ENCODE peak calls at places on chromosomes 1 and 21, in five cellular contexts. U is lower lobe of right lung; W is amniotic stem cell; P is activated CD4-positive, alpha-beta T cell treated with anti-CD3 and anti-CD28 coated beads, Interleukin-2, amount 10 ng/mL, durations not matched to agents 24 days and 14 days; S is renal cortical epithelial cell. X is an unnamed sample.

GRCh38 chr1:77545970-77546369 is 136.5 kb downstream of the ZZZ3 start:
- DNase-seq in U (no peak), W (no peak), P (no peak), S (no peak), X (no peak)

GRCh38 chr1:2279210-2279639 is 51.1 kb downstream of the SKI start:
- DNase-seq in U (peak; percentile 76), W (peak; percentile 12), P (no peak), S (peak; percentile 58), X (no peak)

GRCh38 chr1:12561121-12561520 is 56.9 kb downstream of the DHRS3 start:
- DNase-seq in U (no peak), W (no peak), P (no peak), S (no peak), X (no peak)

GRCh38 chr1:32684167-32684811 is 18.3 kb downstream of the SYNC start:
- DNase-seq in U (no peak), W (no peak), P (no peak), S (no peak), X (no peak)

GRCh38 chr1:28893403-28894102 is 20.8 kb upstream of the EPB41 start:
- DNase-seq in U (no peak), W (no peak), P (peak; percentile 71), S (peak; percentile 8), X (peak; percentile 21)

GRCh38 chr1:54823670-54824069 is 22.5 kb upstream of the TTC22 start:
- DNase-seq in U (no peak), W (no peak), P (no peak), S (no peak), X (no peak)

GRCh38 chr1:170239445-170239844 is 93.7 kb downstream of the NTMT2 start:
- DNase-seq in U (no peak), W (no peak), P (no peak), S (no peak), X (no peak)

GRCh38 chr21:33682992-33683627 is 40.8 kb downstream of the ITSN1 start:
- DNase-seq in U (no peak), W (peak; percentile 28), P (no peak), S (peak; percentile 99), X (no peak)

X was measured in central memory CD4-positive, alpha-beta T cell.